ENCODE peak calls at places on chromosomes 2 and 18, in nine cellular contexts. One of them, this sample, is unnamed.

GRCh38 chr2:70726947-70727725 is 40.9 kb downstream of the ADD2 start:
- DNase-seq in mesendoderm: no peak
- DNase-seq in bronchial epithelial cell: peak; percentile 90
- DNase-seq in thoracic aorta: no peak
- DNase-seq in stomach: no peak
- DNase-seq in ovary: no peak
- DNase-seq in psoas muscle: no peak
- DNase-seq in fibroblast of lung: no peak
- DNase-seq in tibial artery: no peak
- DNase-seq in this sample: peak; percentile 2

GRCh38 chr2:12606472-12607000 is 110.2 kb upstream of the TRIB2 start:
- DNase-seq in stomach: no peak
- DNase-seq in thoracic aorta: no peak
- DNase-seq in fibroblast of lung: peak; percentile 52
- DNase-seq in tibial artery: no peak
- DNase-seq in psoas muscle: no peak
- DNase-seq in mesendoderm: peak; percentile 24
- DNase-seq in ovary: no peak
- DNase-seq in bronchial epithelial cell: no peak
- DNase-seq in this sample: no peak

GRCh38 chr18:58046087-58046793 is 2.2 kb downstream of the NEDD4L start:
- DNase-seq in bronchial epithelial cell: peak; percentile 60
- DNase-seq in thoracic aorta: no peak
- DNase-seq in fibroblast of lung: no peak
- DNase-seq in psoas muscle: no peak
- DNase-seq in stomach: no peak
- DNase-seq in mesendoderm: peak; percentile 85
- DNase-seq in tibial artery: no peak
- DNase-seq in ovary: no peak
- DNase-seq in this sample: peak; percentile 53

GRCh38 chr2:212646698-212647097 is 108.1 kb upstream of the ERBB4 start:
- DNase-seq in psoas muscle: no peak
- DNase-seq in ovary: no peak
- DNase-seq in fibroblast of lung: peak; percentile 68
- DNase-seq in thoracic aorta: no peak
- DNase-seq in mesendoderm: no peak
- DNase-seq in tibial artery: no peak
- DNase-seq in bronchial epithelial cell: peak; percentile 94
- DNase-seq in stomach: no peak
- DNase-seq in this sample: no peak

GRCh38 chr2:61822255-61822654 is 31.6 kb downstream of the FAM161A start:
- DNase-seq in ovary: no peak
- DNase-seq in tibial artery: no peak
- DNase-seq in bronchial epithelial cell: no peak
- DNase-seq in thoracic aorta: no peak
- DNase-seq in psoas muscle: no peak
- DNase-seq in fibroblast of lung: no peak
- DNase-seq in stomach: no peak
- DNase-seq in mesendoderm: no peak
- DNase-seq in this sample: no peak

GRCh38 chr2:20479835-20480234 is 33.0 kb downstream of the RHOB start:
- DNase-seq in tibial artery: no peak
- DNase-seq in bronchial epithelial cell: no peak
- DNase-seq in mesendoderm: no peak
- DNase-seq in ovary: no peak
- DNase-seq in thoracic aorta: no peak
- DNase-seq in psoas muscle: no peak
- DNase-seq in stomach: no peak
- DNase-seq in fibroblast of lung: no peak
- DNase-seq in this sample: no peak

GRCh38 chr2:109460553-109461324 is 153.0 kb downstream of the SEPTIN10 start:
- DNase-seq in fibroblast of lung: no peak
- DNase-seq in psoas muscle: no peak
- DNase-seq in bronchial epithelial cell: peak; percentile 48
- DNase-seq in thoracic aorta: no peak
- DNase-seq in ovary: no peak
- DNase-seq in stomach: no peak
- DNase-seq in mesendoderm: no peak
- DNase-seq in tibial artery: no peak
- DNase-seq in this sample: no peak

GRCh38 chr2:176817061-176817565 is 395.5 kb upstream of the HNRNPA3 start:
- DNase-seq in mesendoderm: peak; percentile 65
- DNase-seq in ovary: no peak
- DNase-seq in psoas muscle: no peak
- DNase-seq in tibial artery: no peak
- DNase-seq in stomach: no peak
- DNase-seq in fibroblast of lung: no peak
- DNase-seq in thoracic aorta: no peak
- DNase-seq in bronchial epithelial cell: no peak
- DNase-seq in this sample: peak; percentile 23

GRCh38 chr2:38791747-38792146 is 13.7 kb downstream of the GEMIN6 start:
- DNase-seq in fibroblast of lung: no peak
- DNase-seq in bronchial epithelial cell: no peak
- DNase-seq in psoas muscle: no peak
- DNase-seq in thoracic aorta: no peak
- DNase-seq in stomach: no peak
- DNase-seq in ovary: no peak
- DNase-seq in mesendoderm: no peak
- DNase-seq in tibial artery: no peak
- DNase-seq in this sample: no peak

GRCh38 chr2:21820271-21820670 is 696.5 kb downstream of the TDRD15 start:
- DNase-seq in thoracic aorta: no peak
- DNase-seq in ovary: no peak
- DNase-seq in tibial artery: no peak
- DNase-seq in fibroblast of lung: peak; percentile 12
- DNase-seq in bronchial epithelial cell: no peak
- DNase-seq in mesendoderm: no peak
- DNase-seq in psoas muscle: no peak
- DNase-seq in stomach: no peak
- DNase-seq in this sample: no peak

GRCh38 chr2:188527701-188528100 is 236.0 kb downstream of the GULP1 start:
- DNase-seq in psoas muscle: no peak
- DNase-seq in fibroblast of lung: peak; percentile 26
- DNase-seq in ovary: no peak
- DNase-seq in stomach: no peak
- DNase-seq in bronchial epithelial cell: no peak
- DNase-seq in thoracic aorta: no peak
- DNase-seq in tibial artery: no peak
- DNase-seq in mesendoderm: no peak
- DNase-seq in this sample: no peak

GRCh38 chr2:105910497-105911238 is 166.0 kb downstream of the NCK2 start:
- DNase-seq in tibial artery: no peak
- DNase-seq in bronchial epithelial cell: peak; percentile 16
- DNase-seq in mesendoderm: no peak
- DNase-seq in fibroblast of lung: no peak
- DNase-seq in ovary: no peak
- DNase-seq in psoas muscle: no peak
- DNase-seq in stomach: no peak
- DNase-seq in thoracic aorta: no peak
- DNase-seq in this sample: no peak
- H3K4me3 ChIP-seq in tibial artery: no peak overlapping the region
- H3K4me3 ChIP-seq in bronchial epithelial cell: no peak overlapping the region
- H3K4me3 ChIP-seq in mesendoderm: no peak overlapping the region
- H3K4me3 ChIP-seq in fibroblast of lung: no peak overlapping the region
- H3K4me3 ChIP-seq in ovary: no peak overlapping the region
- H3K4me3 ChIP-seq in psoas muscle: peak overlapping the region; percentile 26
- H3K4me3 ChIP-seq in stomach: no peak overlapping the region
- H3K4me3 ChIP-seq in thoracic aorta: no peak overlapping the region
- H3K4me3 ChIP-seq in this sample: no peak overlapping the region

GRCh38 chr18:2952605-2953004 is 60.3 kb downstream of the LPIN2 start:
- DNase-seq in mesendoderm: no peak
- DNase-seq in fibroblast of lung: no peak
- DNase-seq in tibial artery: no peak
- DNase-seq in stomach: no peak
- DNase-seq in psoas muscle: no peak
- DNase-seq in ovary: no peak
- DNase-seq in thoracic aorta: no peak
- DNase-seq in bronchial epithelial cell: no peak
- DNase-seq in this sample: no peak

GRCh38 chr18:2955966-2956521 is 56.9 kb downstream of the LPIN2 start:
- DNase-seq in mesendoderm: no peak
- DNase-seq in fibroblast of lung: no peak
- DNase-seq in thoracic aorta: no peak
- DNase-seq in stomach: no peak
- DNase-seq in tibial artery: no peak
- DNase-seq in bronchial epithelial cell: no peak
- DNase-seq in psoas muscle: no peak
- DNase-seq in ovary: no peak
- DNase-seq in this sample: no peak

GRCh38 chr18:2953935-2954641 is 58.9 kb downstream of the LPIN2 start:
- DNase-seq in mesendoderm: no peak
- DNase-seq in tibial artery: no peak
- DNase-seq in bronchial epithelial cell: no peak
- DNase-seq in psoas muscle: no peak
- DNase-seq in fibroblast of lung: no peak
- DNase-seq in stomach: no peak
- DNase-seq in thoracic aorta: no peak
- DNase-seq in ovary: no peak
- DNase-seq in this sample: no peak

GRCh38 chr18:2958819-2959298 is 54.1 kb downstream of the LPIN2 start:
- DNase-seq in stomach: no peak
- DNase-seq in tibial artery: peak; percentile 69
- DNase-seq in ovary: no peak
- DNase-seq in thoracic aorta: no peak
- DNase-seq in mesendoderm: no peak
- DNase-seq in bronchial epithelial cell: no peak
- DNase-seq in fibroblast of lung: peak; percentile 81
- DNase-seq in psoas muscle: no peak
- DNase-seq in this sample: no peak

GRCh38 chr18:2954869-2955645 is 57.9 kb downstream of the LPIN2 start:
- DNase-seq in bronchial epithelial cell: no peak
- DNase-seq in fibroblast of lung: no peak
- DNase-seq in thoracic aorta: no peak
- DNase-seq in tibial artery: no peak
- DNase-seq in mesendoderm: no peak
- DNase-seq in psoas muscle: no peak
- DNase-seq in stomach: no peak
- DNase-seq in ovary: no peak
- DNase-seq in this sample: no peak
- H3K36me3 ChIP-seq in bronchial epithelial cell: no peaks in the 10 kb centered on the region
- H3K36me3 ChIP-seq in fibroblast of lung: peaks cover 8% of the 10 kb centered on the region
- H3K36me3 ChIP-seq in thoracic aorta: peaks cover 28% of the 10 kb centered on the region
- H3K36me3 ChIP-seq in tibial artery: peaks cover 43% of the 10 kb centered on the region
- H3K36me3 ChIP-seq in mesendoderm: peaks cover 2% of the 10 kb centered on the region
- H3K36me3 ChIP-seq in psoas muscle: peaks cover 33% of the 10 kb centered on the region
- H3K36me3 ChIP-seq in stomach: peaks cover 61% of the 10 kb centered on the region
- H3K36me3 ChIP-seq in ovary: no peaks in the 10 kb centered on the region
- H3K36me3 ChIP-seq in this sample: peaks cover 4% of the 10 kb centered on the region

DNA sequence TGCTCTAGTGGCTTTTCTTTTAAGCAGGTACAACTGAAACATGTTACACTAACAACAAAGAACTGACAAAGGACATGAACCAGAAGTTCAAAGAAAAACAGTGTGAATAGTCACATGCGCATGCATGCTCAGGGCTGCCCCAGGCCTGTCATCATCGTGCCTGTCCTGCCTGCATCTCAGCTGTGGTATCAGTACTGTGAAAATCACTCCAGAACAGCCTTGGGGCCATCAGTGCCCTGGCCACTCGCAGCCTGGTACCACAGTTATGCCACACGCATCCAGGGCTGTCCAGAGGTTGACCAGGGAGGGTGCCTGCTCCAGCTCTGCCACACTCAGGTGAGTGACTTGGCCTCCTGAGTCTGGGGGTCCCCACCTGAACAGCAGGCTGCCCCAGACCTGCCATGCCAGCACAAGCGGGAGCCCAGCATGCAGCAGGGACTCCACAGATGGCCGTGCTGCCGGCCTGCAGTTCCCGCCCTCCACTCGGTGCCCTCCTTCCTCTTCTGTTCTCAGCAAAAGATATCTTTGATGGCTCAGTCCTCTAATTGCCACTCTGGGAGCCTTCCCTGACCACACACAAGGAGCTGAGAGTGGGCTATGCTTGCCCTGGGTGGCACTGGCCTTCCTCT is 12.3 kb downstream of the LIMS2 start:
- DNase-seq in mesendoderm: no peak
- DNase-seq in stomach: no peak
- DNase-seq in fibroblast of lung: no peak
- DNase-seq in tibial artery: peak; percentile 19
- DNase-seq in bronchial epithelial cell: no peak
- DNase-seq in ovary: no peak
- DNase-seq in thoracic aorta: no peak
- DNase-seq in psoas muscle: no peak
- DNase-seq in this sample: no peak
- H3K4me3 ChIP-seq in mesendoderm: no peak overlapping the region
- H3K4me3 ChIP-seq in stomach: peak overlapping the region; percentile 42
- H3K4me3 ChIP-seq in fibroblast of lung: no peak overlapping the region
- H3K4me3 ChIP-seq in tibial artery: peak overlapping the region; percentile 52
- H3K4me3 ChIP-seq in bronchial epithelial cell: no peak overlapping the region
- H3K4me3 ChIP-seq in ovary: peak overlapping the region; percentile 9
- H3K4me3 ChIP-seq in thoracic aorta: peak overlapping the region; percentile 70
- H3K4me3 ChIP-seq in psoas muscle: peak overlapping the region; percentile 58
- H3K4me3 ChIP-seq in this sample: no peak overlapping the region

DNA sequence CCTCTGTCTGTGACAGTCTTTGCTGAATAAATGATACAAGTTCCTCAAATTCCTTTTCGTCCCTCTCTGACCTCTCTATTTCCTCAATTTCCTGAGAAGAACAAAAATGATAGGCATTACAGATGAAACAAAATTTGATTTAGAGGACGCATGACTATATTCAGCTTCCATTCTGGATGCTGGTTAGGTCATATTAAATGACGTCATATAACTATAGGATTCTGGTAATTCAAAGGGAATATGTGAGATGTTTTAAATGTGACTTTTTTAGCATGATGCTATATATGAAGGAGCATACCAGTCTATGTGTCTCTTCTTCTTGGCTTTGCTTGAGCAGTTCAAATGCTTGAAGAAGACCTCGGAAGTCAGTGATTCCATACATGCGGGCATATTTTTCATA is 102.3 kb downstream of the TTN start:
- DNase-seq in ovary: no peak
- DNase-seq in mesendoderm: no peak
- DNase-seq in thoracic aorta: no peak
- DNase-seq in bronchial epithelial cell: no peak
- DNase-seq in stomach: no peak
- DNase-seq in psoas muscle: no peak
- DNase-seq in tibial artery: no peak
- DNase-seq in fibroblast of lung: no peak
- DNase-seq in this sample: no peak
- H3K36me3 ChIP-seq in ovary: no peaks in the 10 kb centered on the region
- H3K36me3 ChIP-seq in mesendoderm: no peaks in the 10 kb centered on the region
- H3K36me3 ChIP-seq in thoracic aorta: no peaks in the 10 kb centered on the region
- H3K36me3 ChIP-seq in bronchial epithelial cell: no peaks in the 10 kb centered on the region
- H3K36me3 ChIP-seq in stomach: no peaks in the 10 kb centered on the region
- H3K36me3 ChIP-seq in psoas muscle: peaks cover 100% of the 10 kb centered on the region
- H3K36me3 ChIP-seq in tibial artery: no peaks in the 10 kb centered on the region
- H3K36me3 ChIP-seq in fibroblast of lung: no peaks in the 10 kb centered on the region
- H3K36me3 ChIP-seq in this sample: no peaks in the 10 kb centered on the region

This sample was measured in H7.